ENCODE peak calls at places on chromosomes 13 and 19, in six cellular contexts. F is right lobe of liver; H is foreskin fibroblast; K is CD8-positive, alpha-beta T cell; U is AG10803; D is esophagus squamous epithelium. E is an unnamed sample.

GRCh38 chr13:32126298-32126697 is 94.7 kb downstream of the FRY start:
- DNase-seq in K (no peak), D (no peak), U (peak; percentile 36), F (no peak), H (no peak), E (peak; percentile 32)

GRCh38 chr19:49744946-49745381 is 18.1 kb downstream of the TSKS start:
- DNase-seq in K (no peak), U (no peak), H (no peak), F (no peak), D (no peak), E (no peak)

GRCh38 chr13:51637852-51638496 is 53.7 kb downstream of the WDFY2 start:
- DNase-seq in D (no peak), U (no peak), H (no peak), K (no peak), F (no peak), E (no peak)

GRCh38 chr13:28716511-28716910 is 2.3 kb downstream of the SLC46A3 start:
- DNase-seq in D (no peak), K (no peak), F (peak; percentile 54), U (peak; percentile 81), H (peak; percentile 89), E (peak; percentile 99)

GRCh38 chr13:24727731-24728601 is 36.0 kb upstream of the RNF17 start:
- DNase-seq in K (peak; percentile 52), F (peak; percentile 68), U (peak; percentile 87), H (peak; percentile 88), D (no peak), E (peak; percentile 86)

GRCh38 chr19:37932985-37933953 is 26.3 kb downstream of the SIPA1L3 start:
- DNase-seq in K (no peak), U (peak; percentile 35), H (peak; percentile 72), F (peak; percentile 63), D (no peak), E (no peak)

GRCh38 chr13:48159436-48160225 is 64.7 kb upstream of the MED4 start:
- DNase-seq in F (no peak), D (no peak), K (no peak), H (no peak), U (no peak), E (peak; percentile 7)

GRCh38 chr13:22108283-22108897 is 437.5 kb downstream of the FGF9 start:
- DNase-seq in K (no peak), F (no peak), H (no peak), U (peak; percentile 72), D (no peak), E (peak; percentile 8)

GRCh38 chr19:47247308-47247990 is 8.9 kb upstream of the CCDC9 start:
- DNase-seq in H (peak; percentile 90), K (peak; percentile 73), D (no peak), F (peak; percentile 78), U (peak; percentile 79), E (peak; percentile 84)

GRCh38 chr13:109271991-109272454 is 514.4 kb downstream of the IRS2 start:
- DNase-seq in K (no peak), F (no peak), U (no peak), D (no peak), H (no peak), E (peak; percentile 75)

GRCh38 chr19:19447536-19448237 is 42.2 kb downstream of the GATAD2A start:
- DNase-seq in D (no peak), F (no peak), K (no peak), U (peak; percentile 39), H (peak; percentile 41), E (no peak)

GRCh38 chr13:40668335-40668734 is 1.9 kb upstream of the FOXO1 start:
- DNase-seq in U (no peak), D (no peak), K (peak; percentile 39), F (no peak), H (peak; percentile 25), E (no peak)

GRCh38 chr19:54480048-54480447 is 7.0 kb upstream of the CDC42EP5 start:
- DNase-seq in K (no peak), D (no peak), H (no peak), F (no peak), U (no peak), E (no peak)

DNA sequence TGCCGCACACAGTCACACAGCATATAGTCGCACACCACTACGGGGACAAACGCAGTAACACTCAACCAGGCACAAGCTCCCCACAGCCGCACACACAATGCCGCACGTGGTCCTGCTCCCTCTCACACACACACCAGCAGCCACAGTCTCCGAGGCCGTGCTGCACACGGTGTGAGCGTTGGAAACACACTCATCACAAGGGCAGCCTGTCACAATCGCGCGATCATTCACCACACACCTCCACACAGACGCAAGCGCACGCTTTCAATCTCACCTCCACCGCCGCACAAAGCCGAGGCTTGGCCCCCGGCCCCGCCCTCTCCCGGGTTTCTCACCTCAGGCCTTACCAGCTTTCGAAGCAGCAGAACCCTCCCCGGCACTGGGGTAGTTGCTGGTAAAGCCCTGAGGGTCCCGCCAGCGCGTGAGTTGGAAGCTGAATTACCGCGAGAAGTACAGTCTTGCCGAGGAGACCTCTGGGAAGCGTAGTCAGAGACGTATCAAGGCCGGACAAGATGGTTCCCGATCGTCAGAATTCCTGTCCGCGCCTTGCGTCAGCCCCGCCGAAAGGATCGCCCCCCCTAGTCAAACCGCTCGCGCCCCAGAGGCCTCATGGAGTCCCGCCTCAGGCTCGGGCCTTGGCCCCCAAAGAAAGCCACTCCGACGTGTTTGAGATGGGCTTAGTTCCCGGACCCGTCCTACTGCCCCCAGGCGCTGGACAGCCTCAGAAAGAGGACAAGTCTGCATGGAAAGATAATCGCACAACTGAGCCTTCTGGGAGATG is at the start of gene ZNF566:
- DNase-seq in D (peak; percentile 73), K (peak; percentile 85), U (peak; percentile 97), H (peak; percentile 97), F (peak; percentile 94), E (peak; percentile 97)
- TF ChIP-seq CTCF in D (no peak), K (no peak), U (peak; percentile 19), H (no peak), F (no peak), E (peak; percentile 7)

DNA sequence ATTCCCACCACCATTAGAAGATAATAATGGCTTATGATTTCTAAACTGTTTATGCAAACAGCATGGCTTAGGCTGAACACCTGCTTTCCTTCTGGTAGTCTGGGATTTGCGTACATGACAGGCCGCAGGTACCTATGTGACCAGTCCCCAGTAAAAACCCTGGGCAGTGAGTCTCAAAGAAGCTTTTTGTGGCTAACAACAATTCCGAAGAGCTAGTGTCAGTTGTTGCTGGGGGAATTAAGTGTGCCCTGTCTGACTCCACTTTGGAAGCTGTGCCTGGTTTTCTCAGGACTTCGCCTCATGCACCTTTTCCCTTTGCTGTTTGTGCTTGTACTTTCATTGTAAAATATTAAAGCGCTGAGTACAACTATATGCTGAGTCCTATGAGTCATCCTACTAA is 250.2 kb upstream of the MIR17HG start:
- DNase-seq in H (no peak), U (no peak), F (no peak), D (no peak), K (no peak), E (no peak)
- H3K4me3 ChIP-seq in H (no peak overlapping the region), U (no peak overlapping the region), F (no peak overlapping the region), D (no peak overlapping the region), K (no peak overlapping the region), E (no peak overlapping the region)

DNA sequence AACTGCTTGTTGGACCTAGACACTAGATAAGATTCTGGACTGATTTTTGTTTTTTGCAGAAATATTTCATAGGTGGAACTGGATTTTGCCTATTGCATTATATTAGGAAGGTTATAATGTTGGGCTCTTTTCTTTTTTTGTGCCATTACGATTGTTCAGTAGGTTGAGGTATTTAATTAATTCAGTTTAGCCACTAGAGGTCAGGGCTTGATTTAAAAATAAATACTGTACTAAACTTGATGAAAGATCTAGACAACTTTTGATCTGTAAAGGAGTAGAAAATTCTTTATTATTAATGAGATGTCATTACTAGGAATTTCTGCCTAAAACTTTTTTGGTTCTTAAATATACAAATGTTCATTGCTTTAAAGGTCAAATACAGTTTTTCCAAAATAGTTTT is 15.2 kb upstream of the SUPT20H start:
- DNase-seq in K (no peak), F (no peak), D (no peak), H (peak; percentile 47), U (peak; percentile 59), E (peak; percentile 52)
- TF ChIP-seq CTCF in K (peak; percentile 49), F (peak; percentile 51), D (peak; percentile 40), H (no peak), U (peak; percentile 53), E (peak; percentile 36)

DNA sequence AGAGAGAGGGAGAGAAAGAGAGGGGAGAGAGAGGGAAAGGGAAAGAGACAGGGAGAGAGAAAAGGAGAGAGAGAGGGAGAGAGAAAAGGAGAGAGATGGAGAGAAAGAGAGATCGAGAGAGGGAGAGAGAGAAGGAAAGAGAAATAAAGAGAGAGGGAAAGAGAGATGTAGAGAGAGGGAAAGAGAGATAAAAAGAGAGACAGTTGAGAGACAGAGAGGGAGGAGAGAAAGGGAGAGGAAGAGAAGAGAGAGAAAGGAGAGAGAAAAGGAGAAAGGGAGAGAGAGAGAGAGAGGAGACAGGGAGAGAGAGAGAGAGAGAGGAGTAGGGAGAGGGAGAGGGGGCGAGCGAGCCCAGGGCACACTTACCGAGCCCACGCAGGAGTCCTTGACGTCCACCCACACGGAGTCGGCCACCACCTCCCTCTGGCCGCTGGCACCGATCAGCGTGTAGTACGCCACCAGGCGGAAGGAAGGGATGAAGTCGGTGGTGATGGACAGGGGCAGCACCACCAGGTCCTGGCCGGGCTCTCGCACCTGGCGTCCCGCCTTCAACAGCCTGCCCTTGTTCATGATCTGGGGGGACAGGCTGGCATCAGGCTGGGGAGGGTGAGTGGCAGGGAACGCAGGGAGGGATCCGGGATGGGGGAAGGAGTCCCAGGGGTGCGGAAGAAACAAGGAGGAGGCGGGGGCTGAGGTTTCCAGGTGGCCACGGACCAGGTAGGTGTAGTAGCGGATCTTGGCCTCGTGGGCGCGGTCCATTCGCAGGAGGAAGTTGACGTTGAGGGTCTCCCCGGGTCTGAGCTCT is 10.0 kb downstream of the C3 start:
- DNase-seq in K (no peak), H (no peak), D (no peak), F (no peak), U (no peak), E (no peak)
- H3K4me3 ChIP-seq in K (no peak overlapping the region), H (no peak overlapping the region), D (no peak overlapping the region), F (no peak overlapping the region), U (no peak overlapping the region), E (no peak overlapping the region)

GRCh38 chr19:35755550-35756371 is 1.1 kb downstream of the HSPB6 start:
- DNase-seq in F (no peak), D (no peak), K (peak; percentile 30), H (peak; percentile 95), U (peak; percentile 76), E (peak; percentile 89)
- TF ChIP-seq CTCF in F (no peak), D (no peak), K (no peak), H (no peak), U (no peak), E (no peak)

GRCh38 chr13:99973786-99974185 is 2.2 kb upstream of the ZIC5 start:
- DNase-seq in K (no peak), H (no peak), F (no peak), D (no peak), U (no peak), E (no peak)

GRCh38 chr13:99974939-99975561 is 3.5 kb upstream of the ZIC5 start:
- DNase-seq in U (no peak), F (no peak), K (no peak), H (no peak), D (no peak), E (no peak)

GRCh38 chr13:99975626-99976025 is 4.1 kb upstream of the ZIC5 start:
- DNase-seq in K (no peak), H (no peak), F (no peak), D (no peak), U (no peak), E (no peak)

GRCh38 chr13:99973163-99973785 is 1.7 kb upstream of the ZIC5 start:
- DNase-seq in U (no peak), F (no peak), H (no peak), D (no peak), K (no peak), E (no peak)

GRCh38 chr13:99974296-99974938 is 2.9 kb upstream of the ZIC5 start:
- DNase-seq in K (no peak), U (no peak), H (no peak), D (no peak), F (no peak), E (no peak)
- H3K4me3 ChIP-seq in K (no peak overlapping the region), U (no peak overlapping the region), H (no peak overlapping the region), D (no peak overlapping the region), F (no peak overlapping the region), E (no peak overlapping the region)

GRCh38 chr13:97851269-97851668 is 102.2 kb upstream of the IPO5 start:
- DNase-seq in D (no peak), K (no peak), F (no peak), U (no peak), H (peak; percentile 11), E (peak; percentile 41)
- TF ChIP-seq CTCF in D (no peak), K (no peak), F (no peak), U (no peak), H (no peak), E (no peak)

E was measured in fibroblast of villous mesenchyme.